ENCODE peak calls at places on chromosomes 16 and 17, in five cellular contexts. W, Y, O, U and R are unnamed samples.
A peak's percentile ranks its signal among the peaks of the same experiment; 100 is the strongest.

GRCh38 chr17:55283256-55283965 is 18.7 kb downstream of the HLF start:
- DNase-seq in Y (no peak), O (no peak), W (no peak), U (no peak), R (no peak)

GRCh38 chr16:71515026-71515425 is 11.2 kb upstream of the CHST4 start:
- DNase-seq in Y (no peak), U (no peak), O (no peak), W (no peak), R (no peak)

GRCh38 chr16:89922884-89923639 is at the start of gene TUBB3:
- DNase-seq in O (peak; percentile 90), W (no peak), U (peak; percentile 63), Y (peak; percentile 60), R (peak; percentile 63)

GRCh38 chr17:80427366-80428282 is 12.7 kb downstream of the ENDOV start:
- DNase-seq in Y (no peak), O (no peak), U (no peak), W (no peak), R (no peak)

GRCh38 chr16:1019234-1019933 is 37.8 kb downstream of the SOX8 start:
- DNase-seq in U (no peak), W (no peak), O (peak; percentile 73), Y (no peak), R (no peak)

GRCh38 chr17:58328195-58329034 is at the start of gene TSPOAP1:
- DNase-seq in U (no peak), O (no peak), Y (peak; percentile 94), W (peak; percentile 81), R (peak; percentile 98)

GRCh38 chr17:63819131-63819530 is 8.1 kb upstream of the PSMC5 start:
- DNase-seq in O (no peak), W (no peak), U (no peak), Y (no peak), R (no peak)

GRCh38 chr17:28398280-28398981 is 7.6 kb downstream of the SLC46A1 start:
- DNase-seq in W (no peak), Y (no peak), O (no peak), U (no peak), R (no peak)

GRCh38 chr16:27111486-27111885 is 44.8 kb downstream of the C16orf82 start:
- DNase-seq in O (no peak), Y (no peak), W (no peak), U (no peak), R (no peak)

GRCh38 chr16:75195811-75196790 is 10.9 kb downstream of the CTRB2 start:
- DNase-seq in W (no peak), Y (no peak), O (no peak), U (no peak), R (no peak)